ENCODE peak calls at places on chromosomes 7 and 10, in ten cellular contexts. One of them, this sample, is unnamed. For H3K4me1, the result is how much of the 10 kb centered on the place peaks cover.

GRCh38 chr10:91162495-91163268 is 57.8 kb upstream of the PCGF5 start:
- DNase-seq in GM23338: peak
- DNase-seq in PC-9: no peak
- DNase-seq in upper lobe of left lung: peak
- DNase-seq in Peyer's patch: peak
- DNase-seq in GM23248: peak
- DNase-seq in HCT116: no peak
- DNase-seq in iPS DF 6.9: no peak
- DNase-seq in upper lobe of right lung: peak
- DNase-seq in CD8-positive, alpha-beta T cell: peak
- DNase-seq in this sample: peak

GRCh38 chr7:35371221-35371620 is 117.3 kb upstream of the TBX20 start:
- DNase-seq in GM23338: no peak
- DNase-seq in PC-9: no peak
- DNase-seq in upper lobe of left lung: no peak
- DNase-seq in Peyer's patch: no peak
- DNase-seq in GM23248: no peak
- DNase-seq in HCT116: no peak
- DNase-seq in iPS DF 6.9: no peak
- DNase-seq in upper lobe of right lung: no peak
- DNase-seq in CD8-positive, alpha-beta T cell: no peak
- DNase-seq in this sample: no peak

GRCh38 chr7:3461923-3462322 is 160.9 kb downstream of the SDK1 start:
- DNase-seq in GM23338: no peak
- DNase-seq in PC-9: no peak
- DNase-seq in upper lobe of left lung: no peak
- DNase-seq in Peyer's patch: peak
- DNase-seq in GM23248: no peak
- DNase-seq in HCT116: no peak
- DNase-seq in iPS DF 6.9: no peak
- DNase-seq in upper lobe of right lung: no peak
- DNase-seq in CD8-positive, alpha-beta T cell: peak
- DNase-seq in this sample: peak

GRCh38 chr10:126867567-126868365 is 37.5 kb upstream of the DOCK1 start:
- DNase-seq in GM23338: no peak
- DNase-seq in PC-9: no peak
- DNase-seq in upper lobe of left lung: no peak
- DNase-seq in Peyer's patch: no peak
- DNase-seq in GM23248: peak
- DNase-seq in HCT116: no peak
- DNase-seq in iPS DF 6.9: no peak
- DNase-seq in upper lobe of right lung: no peak
- DNase-seq in CD8-positive, alpha-beta T cell: no peak
- DNase-seq in this sample: no peak

GRCh38 chr7:117704098-117704497 is 169.1 kb downstream of the CTTNBP2 start:
- DNase-seq in GM23338: no peak
- DNase-seq in PC-9: peak
- DNase-seq in upper lobe of left lung: no peak
- DNase-seq in Peyer's patch: no peak
- DNase-seq in GM23248: no peak
- DNase-seq in HCT116: no peak
- DNase-seq in iPS DF 6.9: no peak
- DNase-seq in upper lobe of right lung: no peak
- DNase-seq in CD8-positive, alpha-beta T cell: no peak
- DNase-seq in this sample: no peak

GRCh38 chr7:100247152-100247757 is 27.5 kb downstream of the PVRIG start:
- DNase-seq in GM23338: peak
- DNase-seq in PC-9: peak
- DNase-seq in upper lobe of left lung: no peak
- DNase-seq in Peyer's patch: no peak
- DNase-seq in GM23248: peak
- DNase-seq in HCT116: peak
- DNase-seq in iPS DF 6.9: peak
- DNase-seq in upper lobe of right lung: no peak
- DNase-seq in CD8-positive, alpha-beta T cell: no peak
- DNase-seq in this sample: no peak

GRCh38 chr7:90931996-90932912 is 332.0 kb upstream of the FZD1 start:
- DNase-seq in GM23338: no peak
- DNase-seq in PC-9: no peak
- DNase-seq in upper lobe of left lung: no peak
- DNase-seq in Peyer's patch: no peak
- DNase-seq in GM23248: peak
- DNase-seq in HCT116: no peak
- DNase-seq in iPS DF 6.9: no peak
- DNase-seq in upper lobe of right lung: no peak
- DNase-seq in CD8-positive, alpha-beta T cell: no peak
- DNase-seq in this sample: no peak

GRCh38 chr10:89469517-89469916 is 55.1 kb downstream of the IFIT5 start:
- DNase-seq in GM23338: no peak
- DNase-seq in PC-9: no peak
- DNase-seq in upper lobe of left lung: no peak
- DNase-seq in Peyer's patch: no peak
- DNase-seq in GM23248: no peak
- DNase-seq in HCT116: no peak
- DNase-seq in iPS DF 6.9: no peak
- DNase-seq in upper lobe of right lung: no peak
- DNase-seq in CD8-positive, alpha-beta T cell: no peak
- DNase-seq in this sample: no peak

GRCh38 chr10:22345301-22346086 is at the start of gene SPAG6:
- DNase-seq in GM23338: peak
- DNase-seq in PC-9: no peak
- DNase-seq in upper lobe of left lung: peak
- DNase-seq in Peyer's patch: peak
- DNase-seq in GM23248: peak
- DNase-seq in HCT116: no peak
- DNase-seq in iPS DF 6.9: no peak
- DNase-seq in upper lobe of right lung: peak
- DNase-seq in CD8-positive, alpha-beta T cell: peak
- DNase-seq in this sample: peak

GRCh38 chr10:22344781-22345300 is 455 bp upstream of the SPAG6 start:
- DNase-seq in GM23338: no peak
- DNase-seq in PC-9: no peak
- DNase-seq in upper lobe of left lung: no peak
- DNase-seq in Peyer's patch: no peak
- DNase-seq in GM23248: no peak
- DNase-seq in HCT116: no peak
- DNase-seq in iPS DF 6.9: no peak
- DNase-seq in upper lobe of right lung: no peak
- DNase-seq in CD8-positive, alpha-beta T cell: no peak
- DNase-seq in this sample: no peak

GRCh38 chr10:22343761-22344160 is 1.5 kb upstream of the SPAG6 start:
- DNase-seq in GM23338: no peak
- DNase-seq in PC-9: no peak
- DNase-seq in upper lobe of left lung: no peak
- DNase-seq in Peyer's patch: no peak
- DNase-seq in GM23248: no peak
- DNase-seq in HCT116: no peak
- DNase-seq in iPS DF 6.9: no peak
- DNase-seq in upper lobe of right lung: no peak
- DNase-seq in CD8-positive, alpha-beta T cell: no peak
- DNase-seq in this sample: no peak

GRCh38 chr10:22344204-22344603 is 1.1 kb upstream of the SPAG6 start:
- DNase-seq in GM23338: no peak
- DNase-seq in PC-9: no peak
- DNase-seq in upper lobe of left lung: no peak
- DNase-seq in Peyer's patch: no peak
- DNase-seq in GM23248: no peak
- DNase-seq in HCT116: no peak
- DNase-seq in iPS DF 6.9: no peak
- DNase-seq in upper lobe of right lung: no peak
- DNase-seq in CD8-positive, alpha-beta T cell: no peak
- DNase-seq in this sample: no peak

DNA sequence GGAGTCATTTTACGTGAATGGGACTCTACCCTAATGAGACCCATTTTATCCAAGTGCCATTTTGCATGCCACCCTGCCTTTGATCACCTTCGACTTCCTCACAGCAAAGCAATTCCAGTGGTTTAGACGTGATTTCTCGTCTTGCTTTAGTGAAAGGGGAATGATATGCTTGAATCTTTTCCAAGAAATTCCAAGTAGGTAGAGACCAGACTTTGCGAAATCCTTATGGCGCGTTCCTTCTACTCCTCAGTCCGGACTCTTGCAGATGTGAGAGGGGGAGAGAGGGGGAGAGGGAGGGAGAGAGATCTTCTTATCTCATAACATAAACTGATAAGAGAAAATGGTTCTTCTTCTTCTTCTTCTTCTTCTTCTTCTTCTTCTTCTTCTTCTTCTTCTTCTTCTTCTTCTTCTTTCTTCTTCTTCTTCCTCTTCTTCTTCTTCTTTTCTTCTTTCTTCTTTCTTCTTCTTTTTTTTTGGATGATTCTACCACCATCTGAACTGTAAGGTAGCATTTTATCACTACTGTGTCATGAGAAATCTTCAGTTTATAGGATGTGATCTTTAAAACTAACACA is 878 bp downstream of the SPAG6 start:
- DNase-seq in GM23338: peak
- DNase-seq in PC-9: no peak
- DNase-seq in upper lobe of left lung: no peak
- DNase-seq in Peyer's patch: no peak
- DNase-seq in GM23248: no peak
- DNase-seq in HCT116: no peak
- DNase-seq in iPS DF 6.9: no peak
- DNase-seq in upper lobe of right lung: no peak
- DNase-seq in CD8-positive, alpha-beta T cell: no peak
- DNase-seq in this sample: no peak
- H3K4me3 ChIP-seq in GM23338: peak
- H3K4me3 ChIP-seq in PC-9: no peak
- H3K4me3 ChIP-seq in upper lobe of left lung: no peak
- H3K4me3 ChIP-seq in Peyer's patch: no peak
- H3K4me3 ChIP-seq in GM23248: no peak
- H3K4me3 ChIP-seq in HCT116: no peak
- H3K4me3 ChIP-seq in iPS DF 6.9: peak
- H3K4me3 ChIP-seq in upper lobe of right lung: no peak
- H3K4me3 ChIP-seq in CD8-positive, alpha-beta T cell: no peak
- H3K4me3 ChIP-seq in this sample: no peak

GRCh38 chr10:14527134-14527780 is 196.5 kb upstream of the FRMD4A start:
- DNase-seq in GM23338: no peak
- DNase-seq in PC-9: no peak
- DNase-seq in upper lobe of left lung: no peak
- DNase-seq in Peyer's patch: no peak
- DNase-seq in GM23248: no peak
- DNase-seq in HCT116: no peak
- DNase-seq in iPS DF 6.9: no peak
- DNase-seq in upper lobe of right lung: no peak
- DNase-seq in CD8-positive, alpha-beta T cell: no peak
- DNase-seq in this sample: no peak

GRCh38 chr10:14519785-14520184 is 189.1 kb upstream of the FRMD4A start:
- DNase-seq in GM23338: peak
- DNase-seq in PC-9: no peak
- DNase-seq in upper lobe of left lung: no peak
- DNase-seq in Peyer's patch: no peak
- DNase-seq in GM23248: no peak
- DNase-seq in HCT116: no peak
- DNase-seq in iPS DF 6.9: no peak
- DNase-seq in upper lobe of right lung: no peak
- DNase-seq in CD8-positive, alpha-beta T cell: no peak
- DNase-seq in this sample: no peak

GRCh38 chr10:14526326-14526725 is 195.6 kb upstream of the FRMD4A start:
- DNase-seq in GM23338: no peak
- DNase-seq in PC-9: no peak
- DNase-seq in upper lobe of left lung: no peak
- DNase-seq in Peyer's patch: no peak
- DNase-seq in GM23248: no peak
- DNase-seq in HCT116: no peak
- DNase-seq in iPS DF 6.9: no peak
- DNase-seq in upper lobe of right lung: no peak
- DNase-seq in CD8-positive, alpha-beta T cell: no peak
- DNase-seq in this sample: no peak

GRCh38 chr10:14524692-14525091 is 194.0 kb upstream of the FRMD4A start:
- DNase-seq in GM23338: no peak
- DNase-seq in PC-9: no peak
- DNase-seq in upper lobe of left lung: no peak
- DNase-seq in Peyer's patch: no peak
- DNase-seq in GM23248: peak
- DNase-seq in HCT116: no peak
- DNase-seq in iPS DF 6.9: no peak
- DNase-seq in upper lobe of right lung: no peak
- DNase-seq in CD8-positive, alpha-beta T cell: no peak
- DNase-seq in this sample: no peak

GRCh38 chr10:14523286-14523685 is 192.6 kb upstream of the FRMD4A start:
- DNase-seq in GM23338: no peak
- DNase-seq in PC-9: no peak
- DNase-seq in upper lobe of left lung: no peak
- DNase-seq in Peyer's patch: no peak
- DNase-seq in GM23248: no peak
- DNase-seq in HCT116: no peak
- DNase-seq in iPS DF 6.9: no peak
- DNase-seq in upper lobe of right lung: no peak
- DNase-seq in CD8-positive, alpha-beta T cell: no peak
- DNase-seq in this sample: no peak
- H3K27ac ChIP-seq in GM23338: no peak
- H3K27ac ChIP-seq in PC-9: no peak
- H3K27ac ChIP-seq in upper lobe of left lung: no peak
- H3K27ac ChIP-seq in Peyer's patch: no peak
- H3K27ac ChIP-seq in GM23248: no peak
- H3K27ac ChIP-seq in HCT116: no peak
- H3K27ac ChIP-seq in iPS DF 6.9: no peak
- H3K27ac ChIP-seq in upper lobe of right lung: no peak
- H3K27ac ChIP-seq in CD8-positive, alpha-beta T cell: no peak
- H3K27ac ChIP-seq in this sample: no peak

GRCh38 chr7:41146423-41146822 is 556.5 kb downstream of the INHBA start:
- DNase-seq in GM23338: no peak
- DNase-seq in PC-9: no peak
- DNase-seq in upper lobe of left lung: no peak
- DNase-seq in Peyer's patch: no peak
- DNase-seq in GM23248: no peak
- DNase-seq in HCT116: no peak
- DNase-seq in iPS DF 6.9: no peak
- DNase-seq in upper lobe of right lung: no peak
- DNase-seq in CD8-positive, alpha-beta T cell: no peak
- DNase-seq in this sample: no peak
- H3K4me1 ChIP-seq in GM23338: under half
- H3K4me1 ChIP-seq in PC-9: under half
- H3K4me1 ChIP-seq in upper lobe of left lung: under half
- H3K4me1 ChIP-seq in Peyer's patch: under half
- H3K4me1 ChIP-seq in GM23248: under half
- H3K4me1 ChIP-seq in HCT116: under half
- H3K4me1 ChIP-seq in iPS DF 6.9: under half
- H3K4me1 ChIP-seq in upper lobe of right lung: under half
- H3K4me1 ChIP-seq in CD8-positive, alpha-beta T cell: under half
- H3K4me1 ChIP-seq in this sample: under half

DNA sequence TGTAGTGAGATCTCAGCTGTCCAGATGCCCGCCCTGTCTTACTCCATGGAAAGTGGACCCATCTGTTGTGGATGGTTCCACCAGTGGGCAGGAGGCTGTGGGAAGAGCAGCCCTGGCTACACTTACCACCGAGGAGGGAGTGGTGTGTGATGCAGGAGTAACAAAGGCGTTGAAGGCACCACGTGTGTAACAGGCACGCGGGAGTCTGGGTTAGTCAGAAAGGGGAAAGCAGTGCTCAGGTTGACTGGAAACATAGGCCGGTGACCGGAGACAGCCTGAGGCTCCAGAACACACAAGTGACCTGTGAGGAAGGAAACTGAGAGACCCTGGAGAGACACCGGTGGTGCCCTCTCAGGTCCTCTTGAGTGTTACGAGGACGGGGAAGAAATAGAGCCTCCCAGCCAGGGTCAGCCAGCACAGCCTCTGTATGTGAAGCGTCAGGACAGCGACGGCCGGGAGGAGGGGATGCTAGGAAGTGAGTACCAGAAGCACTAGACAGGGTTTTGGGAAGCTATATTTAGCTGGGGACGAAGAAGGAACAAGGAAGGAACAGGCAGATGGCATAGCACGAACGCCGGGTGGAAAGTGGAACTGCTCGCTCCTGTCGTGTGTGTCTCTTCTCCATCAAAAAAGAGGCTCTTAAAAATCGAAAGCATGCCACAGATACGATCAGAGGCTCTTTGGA is 51.7 kb downstream of the DAGLB start:
- DNase-seq in GM23338: no peak
- DNase-seq in PC-9: no peak
- DNase-seq in upper lobe of left lung: no peak
- DNase-seq in Peyer's patch: no peak
- DNase-seq in GM23248: no peak
- DNase-seq in HCT116: no peak
- DNase-seq in iPS DF 6.9: no peak
- DNase-seq in upper lobe of right lung: no peak
- DNase-seq in CD8-positive, alpha-beta T cell: no peak
- DNase-seq in this sample: no peak
- H3K4me3 ChIP-seq in GM23338: no peak
- H3K4me3 ChIP-seq in PC-9: no peak
- H3K4me3 ChIP-seq in upper lobe of left lung: no peak
- H3K4me3 ChIP-seq in Peyer's patch: no peak
- H3K4me3 ChIP-seq in GM23248: no peak
- H3K4me3 ChIP-seq in HCT116: no peak
- H3K4me3 ChIP-seq in iPS DF 6.9: no peak
- H3K4me3 ChIP-seq in upper lobe of right lung: peak
- H3K4me3 ChIP-seq in CD8-positive, alpha-beta T cell: no peak
- H3K4me3 ChIP-seq in this sample: no peak

This sample was measured in CD8-positive, alpha-beta memory T cell.